ENCODE peak calls at places on chromosome X, in nine cellular contexts. One of them, this sample, is unnamed.

GRCh38 chrX:19609541-19609940 is 94.2 kb upstream of the MAP3K15 start:
- DNase-seq in DND-41: no peak
- DNase-seq in tibial artery: no peak
- DNase-seq in AG04450: no peak
- DNase-seq in psoas muscle: no peak
- DNase-seq in osteoblast: no peak
- DNase-seq in dorsolateral prefrontal cortex: no peak
- DNase-seq in lung: no peak
- DNase-seq in tibial nerve: no peak
- DNase-seq in this sample: no peak

GRCh38 chrX:70324326-70324725 is 34.4 kb downstream of the KIF4A start:
- DNase-seq in DND-41: no peak
- DNase-seq in tibial artery: no peak
- DNase-seq in AG04450: no peak
- DNase-seq in psoas muscle: no peak
- DNase-seq in osteoblast: no peak
- DNase-seq in dorsolateral prefrontal cortex: no peak
- DNase-seq in lung: no peak
- DNase-seq in tibial nerve: no peak
- DNase-seq in this sample: no peak

GRCh38 chrX:50903387-50904027 is 7.0 kb upstream of the BMP15 start:
- DNase-seq in DND-41: peak
- DNase-seq in tibial artery: no peak
- DNase-seq in AG04450: no peak
- DNase-seq in psoas muscle: no peak
- DNase-seq in osteoblast: no peak
- DNase-seq in dorsolateral prefrontal cortex: no peak
- DNase-seq in lung: no peak
- DNase-seq in tibial nerve: no peak
- DNase-seq in this sample: no peak

GRCh38 chrX:81120270-81120935 is 81.3 kb downstream of the HMGN5 start:
- DNase-seq in DND-41: no peak
- DNase-seq in tibial artery: no peak
- DNase-seq in AG04450: no peak
- DNase-seq in psoas muscle: no peak
- DNase-seq in osteoblast: no peak
- DNase-seq in dorsolateral prefrontal cortex: no peak
- DNase-seq in lung: no peak
- DNase-seq in tibial nerve: no peak
- DNase-seq in this sample: no peak

GRCh38 chrX:112832481-112833095 is 8.0 kb downstream of the AMOT start:
- DNase-seq in DND-41: no peak
- DNase-seq in tibial artery: no peak
- DNase-seq in AG04450: no peak
- DNase-seq in psoas muscle: no peak
- DNase-seq in osteoblast: no peak
- DNase-seq in dorsolateral prefrontal cortex: no peak
- DNase-seq in lung: peak
- DNase-seq in tibial nerve: no peak
- DNase-seq in this sample: no peak

GRCh38 chrX:69096963-69097362 is 68.3 kb downstream of the PJA1 start:
- DNase-seq in DND-41: no peak
- DNase-seq in tibial artery: no peak
- DNase-seq in AG04450: no peak
- DNase-seq in psoas muscle: no peak
- DNase-seq in osteoblast: no peak
- DNase-seq in dorsolateral prefrontal cortex: no peak
- DNase-seq in lung: no peak
- DNase-seq in tibial nerve: no peak
- DNase-seq in this sample: no peak

GRCh38 chrX:67961516-67961915 is 417.7 kb downstream of the AR start:
- DNase-seq in DND-41: no peak
- DNase-seq in tibial artery: no peak
- DNase-seq in AG04450: no peak
- DNase-seq in psoas muscle: no peak
- DNase-seq in osteoblast: no peak
- DNase-seq in dorsolateral prefrontal cortex: no peak
- DNase-seq in lung: no peak
- DNase-seq in tibial nerve: no peak
- DNase-seq in this sample: no peak

GRCh38 chrX:101450052-101450451 is 35.2 kb upstream of the ARMCX4 start:
- DNase-seq in DND-41: no peak
- DNase-seq in tibial artery: no peak
- DNase-seq in AG04450: no peak
- DNase-seq in psoas muscle: no peak
- DNase-seq in osteoblast: no peak
- DNase-seq in dorsolateral prefrontal cortex: no peak
- DNase-seq in lung: no peak
- DNase-seq in tibial nerve: no peak
- DNase-seq in this sample: no peak

GRCh38 chrX:129641941-129642340 is 12.8 kb downstream of the APLN start:
- DNase-seq in DND-41: no peak
- DNase-seq in tibial artery: no peak
- DNase-seq in AG04450: no peak
- DNase-seq in psoas muscle: no peak
- DNase-seq in osteoblast: no peak
- DNase-seq in dorsolateral prefrontal cortex: no peak
- DNase-seq in lung: no peak
- DNase-seq in tibial nerve: no peak
- DNase-seq in this sample: no peak

GRCh38 chrX:110409925-110410324 is 51.3 kb downstream of the RTL9 start:
- DNase-seq in DND-41: no peak
- DNase-seq in tibial artery: no peak
- DNase-seq in AG04450: no peak
- DNase-seq in psoas muscle: no peak
- DNase-seq in osteoblast: no peak
- DNase-seq in dorsolateral prefrontal cortex: no peak
- DNase-seq in lung: no peak
- DNase-seq in tibial nerve: no peak
- DNase-seq in this sample: no peak

GRCh38 chrX:32592786-32593185 is 618.6 kb downstream of the DMD start:
- DNase-seq in DND-41: no peak
- DNase-seq in tibial artery: no peak
- DNase-seq in AG04450: no peak
- DNase-seq in psoas muscle: no peak
- DNase-seq in osteoblast: no peak
- DNase-seq in dorsolateral prefrontal cortex: no peak
- DNase-seq in lung: no peak
- DNase-seq in tibial nerve: no peak
- DNase-seq in this sample: no peak

GRCh38 chrX:37921758-37922157 is 74.4 kb upstream of the DYNLT3 start:
- DNase-seq in DND-41: no peak
- DNase-seq in tibial artery: no peak
- DNase-seq in AG04450: no peak
- DNase-seq in psoas muscle: no peak
- DNase-seq in osteoblast: no peak
- DNase-seq in dorsolateral prefrontal cortex: no peak
- DNase-seq in lung: no peak
- DNase-seq in tibial nerve: no peak
- DNase-seq in this sample: no peak

GRCh38 chrX:103361798-103362197 is 5.5 kb downstream of the TCEAL9 start:
- DNase-seq in DND-41: no peak
- DNase-seq in tibial artery: no peak
- DNase-seq in AG04450: no peak
- DNase-seq in psoas muscle: no peak
- DNase-seq in osteoblast: no peak
- DNase-seq in dorsolateral prefrontal cortex: no peak
- DNase-seq in lung: no peak
- DNase-seq in tibial nerve: no peak
- DNase-seq in this sample: no peak

GRCh38 chrX:102832661-102833060 is 104.4 kb upstream of the RAB40AL start:
- DNase-seq in DND-41: no peak
- DNase-seq in tibial artery: no peak
- DNase-seq in AG04450: no peak
- DNase-seq in psoas muscle: no peak
- DNase-seq in osteoblast: peak
- DNase-seq in dorsolateral prefrontal cortex: peak
- DNase-seq in lung: no peak
- DNase-seq in tibial nerve: no peak
- DNase-seq in this sample: no peak

DNA sequence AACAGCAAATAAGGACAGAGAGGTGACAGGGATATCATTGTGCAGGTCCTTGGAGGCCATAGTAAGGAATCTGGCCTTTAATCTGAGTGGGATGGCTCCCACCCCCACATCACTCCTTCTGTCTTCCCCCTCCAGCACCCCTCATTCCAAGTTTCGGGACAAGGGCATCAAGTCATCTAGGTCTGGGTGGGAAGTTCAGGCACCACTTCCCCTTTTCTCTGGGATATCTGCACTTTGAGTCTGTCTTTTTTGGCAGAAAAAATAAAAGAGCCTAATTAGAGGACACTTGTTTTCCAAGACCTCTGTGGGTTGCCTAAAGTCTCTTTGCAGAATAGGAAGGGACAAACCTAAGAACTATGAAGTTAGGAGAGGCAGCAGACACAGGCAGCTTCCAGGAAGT is 60.1 kb downstream of the FUNDC1 start:
- DNase-seq in DND-41: no peak
- DNase-seq in tibial artery: no peak
- DNase-seq in AG04450: no peak
- DNase-seq in psoas muscle: no peak
- DNase-seq in osteoblast: no peak
- DNase-seq in dorsolateral prefrontal cortex: no peak
- DNase-seq in lung: no peak
- DNase-seq in tibial nerve: no peak
- DNase-seq in this sample: no peak
- H3K27ac ChIP-seq in DND-41: no peak
- H3K27ac ChIP-seq in tibial artery: no peak
- H3K27ac ChIP-seq in AG04450: no peak
- H3K27ac ChIP-seq in psoas muscle: no peak
- H3K27ac ChIP-seq in osteoblast: no peak
- H3K27ac ChIP-seq in dorsolateral prefrontal cortex: no peak
- H3K27ac ChIP-seq in lung: no peak
- H3K27ac ChIP-seq in tibial nerve: no peak
- H3K27ac ChIP-seq in this sample: no peak

GRCh38 chrX:150052226-150052625 is 113.9 kb upstream of the EOLA2 start:
- DNase-seq in DND-41: no peak
- DNase-seq in tibial artery: no peak
- DNase-seq in AG04450: no peak
- DNase-seq in psoas muscle: no peak
- DNase-seq in osteoblast: no peak
- DNase-seq in dorsolateral prefrontal cortex: no peak
- DNase-seq in lung: no peak
- DNase-seq in tibial nerve: no peak
- DNase-seq in this sample: no peak

GRCh38 chrX:150051096-150051495 is 112.8 kb upstream of the EOLA2 start:
- DNase-seq in DND-41: no peak
- DNase-seq in tibial artery: no peak
- DNase-seq in AG04450: no peak
- DNase-seq in psoas muscle: no peak
- DNase-seq in osteoblast: no peak
- DNase-seq in dorsolateral prefrontal cortex: no peak
- DNase-seq in lung: no peak
- DNase-seq in tibial nerve: no peak
- DNase-seq in this sample: no peak

GRCh38 chrX:150049647-150050046 is 111.4 kb upstream of the EOLA2 start:
- DNase-seq in DND-41: no peak
- DNase-seq in tibial artery: no peak
- DNase-seq in AG04450: peak
- DNase-seq in psoas muscle: no peak
- DNase-seq in osteoblast: no peak
- DNase-seq in dorsolateral prefrontal cortex: no peak
- DNase-seq in lung: no peak
- DNase-seq in tibial nerve: no peak
- DNase-seq in this sample: no peak

GRCh38 chrX:150047818-150048217 is 109.5 kb upstream of the EOLA2 start:
- DNase-seq in DND-41: no peak
- DNase-seq in tibial artery: no peak
- DNase-seq in AG04450: no peak
- DNase-seq in psoas muscle: no peak
- DNase-seq in osteoblast: no peak
- DNase-seq in dorsolateral prefrontal cortex: no peak
- DNase-seq in lung: no peak
- DNase-seq in tibial nerve: no peak
- DNase-seq in this sample: no peak

DNA sequence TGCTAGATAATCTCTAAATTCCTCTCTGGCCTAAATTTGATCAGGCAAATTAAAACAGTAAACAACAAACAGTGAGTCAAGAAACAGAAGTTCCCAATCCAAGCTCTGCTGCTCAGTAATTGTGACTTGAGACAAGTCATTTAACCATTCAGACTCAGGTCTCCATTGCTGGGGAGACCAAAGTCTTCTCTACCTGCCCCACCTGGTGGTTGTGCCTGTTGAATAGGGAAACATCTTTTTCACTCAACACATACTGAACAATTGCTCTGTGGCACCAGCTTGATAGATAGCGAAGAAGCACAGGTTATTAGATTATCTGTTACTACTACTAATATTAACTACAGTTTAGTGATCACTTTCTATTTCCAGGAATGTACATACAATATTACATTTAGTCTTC is 112.1 kb upstream of the EOLA2 start:
- DNase-seq in DND-41: no peak
- DNase-seq in tibial artery: no peak
- DNase-seq in AG04450: no peak
- DNase-seq in psoas muscle: no peak
- DNase-seq in osteoblast: no peak
- DNase-seq in dorsolateral prefrontal cortex: no peak
- DNase-seq in lung: no peak
- DNase-seq in tibial nerve: no peak
- DNase-seq in this sample: no peak
- TF ChIP-seq CTCF in DND-41: no peak
- TF ChIP-seq CTCF in tibial artery: no peak
- TF ChIP-seq CTCF in AG04450: no peak
- TF ChIP-seq CTCF in psoas muscle: no peak
- TF ChIP-seq CTCF in osteoblast: no peak
- TF ChIP-seq CTCF in dorsolateral prefrontal cortex: no peak
- TF ChIP-seq CTCF in lung: no peak
- TF ChIP-seq CTCF in tibial nerve: no peak
- TF ChIP-seq CTCF in this sample: no peak

GRCh38 chrX:78527263-78527662 is 131.9 kb downstream of the RTL3 start:
- DNase-seq in DND-41: no peak
- DNase-seq in tibial artery: no peak
- DNase-seq in AG04450: no peak
- DNase-seq in psoas muscle: no peak
- DNase-seq in osteoblast: no peak
- DNase-seq in dorsolateral prefrontal cortex: no peak
- DNase-seq in lung: no peak
- DNase-seq in tibial nerve: no peak
- DNase-seq in this sample: no peak
- H3K27ac ChIP-seq in DND-41: no peak
- H3K27ac ChIP-seq in tibial artery: no peak
- H3K27ac ChIP-seq in AG04450: no peak
- H3K27ac ChIP-seq in psoas muscle: no peak
- H3K27ac ChIP-seq in osteoblast: no peak
- H3K27ac ChIP-seq in dorsolateral prefrontal cortex: no peak
- H3K27ac ChIP-seq in lung: no peak
- H3K27ac ChIP-seq in tibial nerve: no peak
- H3K27ac ChIP-seq in this sample: no peak

GRCh38 chrX:126141014-126141413 is 25.1 kb downstream of the DCAF12L2 start:
- DNase-seq in DND-41: no peak
- DNase-seq in tibial artery: no peak
- DNase-seq in AG04450: no peak
- DNase-seq in psoas muscle: no peak
- DNase-seq in osteoblast: no peak
- DNase-seq in dorsolateral prefrontal cortex: no peak
- DNase-seq in lung: no peak
- DNase-seq in tibial nerve: no peak
- DNase-seq in this sample: no peak

DNA sequence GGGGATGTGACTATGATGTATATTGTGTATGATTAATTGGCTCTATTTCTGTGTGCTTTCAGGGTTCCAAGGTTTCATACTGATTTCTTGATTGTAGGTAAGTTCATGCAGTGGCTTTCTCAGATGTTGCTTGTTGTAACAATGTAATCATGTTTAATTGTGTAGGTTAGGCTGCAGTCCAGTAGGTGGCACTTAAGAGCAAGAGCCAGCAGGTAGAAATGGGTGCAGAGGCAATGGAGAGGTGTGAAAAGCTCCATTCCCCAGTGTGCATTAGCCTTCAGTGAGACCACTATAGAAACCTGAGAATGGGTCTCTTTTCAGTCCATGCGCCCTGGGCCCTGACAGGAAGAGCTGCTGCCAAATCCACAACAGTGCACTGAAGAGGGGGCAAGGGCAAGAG is 28.2 kb downstream of the DCAF12L2 start:
- DNase-seq in DND-41: no peak
- DNase-seq in tibial artery: no peak
- DNase-seq in AG04450: no peak
- DNase-seq in psoas muscle: no peak
- DNase-seq in osteoblast: no peak
- DNase-seq in dorsolateral prefrontal cortex: no peak
- DNase-seq in lung: no peak
- DNase-seq in tibial nerve: no peak
- DNase-seq in this sample: no peak
- TF ChIP-seq CTCF in DND-41: peak
- TF ChIP-seq CTCF in tibial artery: no peak
- TF ChIP-seq CTCF in AG04450: no peak
- TF ChIP-seq CTCF in psoas muscle: no peak
- TF ChIP-seq CTCF in osteoblast: no peak
- TF ChIP-seq CTCF in dorsolateral prefrontal cortex: no peak
- TF ChIP-seq CTCF in lung: no peak
- TF ChIP-seq CTCF in tibial nerve: no peak
- TF ChIP-seq CTCF in this sample: no peak

This sample was measured in coronary artery.